ENCODE peak calls at places on chromosome 12, in four cellular contexts. L is Calu3, H is fibroblast of the aortic adventitia, T is fibroblast of lung. U is an unnamed sample.
A peak's percentile ranks its signal among the peaks of the same experiment; 100 is the strongest.

GRCh38 chr12:33734871-33735270 is 287.4 kb upstream of the ALG10 start:
- DNase-seq in L (no peak), H (no peak), T (no peak), U (no peak)

GRCh38 chr12:29309320-29309902 is 71.6 kb downstream of the ERGIC2 start:
- DNase-seq in L (no peak), H (peak; percentile 67), T (peak; percentile 28), U (no peak)

GRCh38 chr12:114316076-114316475 is 89.9 kb downstream of the TBX5 start:
- DNase-seq in L (no peak), H (peak; percentile 51), T (peak; percentile 90), U (no peak)

GRCh38 chr12:95994476-95994875 is 1.7 kb downstream of the HAL start:
- DNase-seq in L (no peak), H (no peak), T (peak; percentile 3), U (no peak)

GRCh38 chr12:11693068-11693467 is 43.6 kb downstream of the ETV6 start:
- DNase-seq in L (no peak), H (no peak), T (no peak), U (no peak)

GRCh38 chr12:94870511-94870910 is 133.0 kb downstream of the NDUFA12 start:
- DNase-seq in L (no peak), H (no peak), T (no peak), U (no peak)

GRCh38 chr12:75641031-75641780 is 129.8 kb upstream of the KRR1 start:
- DNase-seq in L (peak; percentile 83), H (peak; percentile 65), T (peak; percentile 99), U (no peak)

GRCh38 chr12:89874146-89874545 is 165.5 kb upstream of the ATP2B1 start:
- DNase-seq in L (no peak), H (peak; percentile 43), T (peak; percentile 64), U (no peak)

GRCh38 chr12:115763982-115764621 is 513.4 kb downstream of the MED13L start:
- DNase-seq in L (no peak), H (no peak), T (no peak), U (no peak)

GRCh38 chr12:111430418-111431353 is 25.0 kb downstream of the SH2B3 start:
- DNase-seq in L (no peak), H (no peak), T (no peak), U (no peak)

GRCh38 chr12:219891-220352 is 6.0 kb upstream of the SLC6A12 start:
- DNase-seq in L (peak; percentile 89), H (peak; percentile 10), T (peak; percentile 32), U (no peak)

GRCh38 chr12:76284816-76285750 is 63.1 kb downstream of the BBS10 start:
- DNase-seq in L (peak; percentile 14), H (peak; percentile 52), T (peak; percentile 60), U (no peak)

GRCh38 chr12:11576104-11576503 is 73.4 kb upstream of the ETV6 start:
- DNase-seq in L (peak; percentile 64), H (peak; percentile 30), T (peak; percentile 77), U (no peak)

GRCh38 chr12:92175961-92176360 is 30.3 kb upstream of the BTG1 start:
- DNase-seq in L (no peak), H (no peak), T (no peak), U (no peak)

GRCh38 chr12:6735448-6736191 is 11.8 kb downstream of the COPS7A start:
- DNase-seq in L (peak; percentile 58), H (peak; percentile 76), T (peak; percentile 58), U (no peak)

GRCh38 chr12:207804-208203 is 6.2 kb downstream of the SLC6A12 start:
- DNase-seq in L (no peak), H (no peak), T (no peak), U (peak; percentile 54)

GRCh38 chr12:123059501-123059900 is 79.0 kb downstream of the ARL6IP4 start:
- DNase-seq in L (no peak), H (no peak), T (no peak), U (peak; percentile 11)

GRCh38 chr12:47900480-47901129 is 4.2 kb downstream of the VDR start:
- DNase-seq in L (peak; percentile 67), H (no peak), T (peak; percentile 12), U (no peak)
- TF ChIP-seq CTCF in L (no peak), H (no peak), T (no peak), U (peak; percentile 27)

DNA sequence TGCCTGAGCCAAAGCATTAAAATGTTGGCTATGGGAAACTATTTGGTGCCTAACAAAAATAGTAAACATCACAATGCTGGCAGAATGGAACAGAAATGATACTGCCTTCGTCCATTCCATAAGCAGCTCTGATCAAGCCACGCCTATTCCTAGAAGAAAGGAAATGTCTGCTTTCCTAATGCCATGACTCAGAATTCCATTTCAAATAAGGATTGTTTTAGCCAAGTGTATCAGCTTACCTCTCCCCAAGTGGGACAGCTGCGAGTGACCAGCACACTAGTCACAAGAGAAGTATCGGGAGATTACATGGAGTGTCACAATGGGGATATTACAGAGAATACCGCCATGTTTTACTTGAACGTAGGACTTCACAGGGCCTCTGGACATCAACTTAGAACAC is 38.7 kb downstream of the GLT8D2 start:
- DNase-seq in L (peak; percentile 11), H (peak; percentile 89), T (peak; percentile 95), U (no peak)
- TF ChIP-seq CTCF in L (no peak), H (no peak), T (no peak), U (no peak)

GRCh38 chr12:46458500-46459106 is 86.0 kb upstream of the SLC38A2 start:
- DNase-seq in L (no peak), H (no peak), T (no peak), U (no peak)
- TF ChIP-seq CTCF in L (no peak), H (no peak), T (no peak), U (no peak)

GRCh38 chr12:54024581-54024980 is 3.7 kb upstream of the HOXC6 start:
- DNase-seq in L (no peak), H (no peak), T (no peak), U (no peak)
- TF ChIP-seq CTCF in L (no peak), H (no peak), T (no peak), U (no peak)

GRCh38 chr12:5188413-5188930 is 144.8 kb downstream of the KCNA5 start:
- DNase-seq in L (no peak), H (no peak), T (peak; percentile 41), U (no peak)
- TF ChIP-seq CTCF in L (no peak), H (no peak), T (no peak), U (no peak)

DNA sequence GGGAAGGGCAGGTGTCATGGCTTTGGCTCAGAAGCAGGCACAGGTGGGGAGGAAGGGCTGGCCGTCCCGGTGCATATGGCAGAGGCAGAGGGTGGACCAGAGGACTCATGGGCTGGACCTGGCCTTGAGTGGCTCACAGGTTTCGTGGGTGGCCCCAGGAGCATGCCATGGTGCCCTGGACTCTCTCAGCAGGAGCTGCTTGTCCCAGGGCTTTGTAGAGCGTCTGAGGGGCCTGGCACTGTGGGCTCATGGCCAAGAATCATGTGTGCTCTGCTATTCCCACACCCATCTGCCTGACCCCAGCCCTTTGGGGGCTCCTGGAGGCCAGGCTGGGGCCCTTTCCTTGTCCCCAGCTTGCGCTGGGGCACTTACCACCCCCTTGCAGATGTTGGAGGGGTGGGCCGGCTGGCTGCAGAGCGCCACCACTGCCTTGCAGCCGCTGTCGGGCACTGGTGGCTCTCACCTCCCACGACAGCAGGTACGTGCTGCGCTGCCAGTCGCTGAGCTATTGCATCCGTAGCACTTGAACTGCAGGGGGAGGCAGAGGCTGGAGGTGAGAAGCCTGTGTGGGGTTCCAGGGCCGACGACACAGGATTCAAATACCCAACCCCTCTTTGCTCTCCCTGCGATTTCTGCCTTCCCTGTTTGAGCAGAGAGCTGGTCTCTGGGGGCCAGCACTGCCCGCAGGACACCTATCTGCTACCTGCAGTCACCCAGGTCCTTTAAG is 187.4 kb upstream of the PRMT8 start:
- DNase-seq in L (no peak), H (no peak), T (peak; percentile 16), U (no peak)
- TF ChIP-seq CTCF in L (no peak), H (no peak), T (no peak), U (no peak)

DNA sequence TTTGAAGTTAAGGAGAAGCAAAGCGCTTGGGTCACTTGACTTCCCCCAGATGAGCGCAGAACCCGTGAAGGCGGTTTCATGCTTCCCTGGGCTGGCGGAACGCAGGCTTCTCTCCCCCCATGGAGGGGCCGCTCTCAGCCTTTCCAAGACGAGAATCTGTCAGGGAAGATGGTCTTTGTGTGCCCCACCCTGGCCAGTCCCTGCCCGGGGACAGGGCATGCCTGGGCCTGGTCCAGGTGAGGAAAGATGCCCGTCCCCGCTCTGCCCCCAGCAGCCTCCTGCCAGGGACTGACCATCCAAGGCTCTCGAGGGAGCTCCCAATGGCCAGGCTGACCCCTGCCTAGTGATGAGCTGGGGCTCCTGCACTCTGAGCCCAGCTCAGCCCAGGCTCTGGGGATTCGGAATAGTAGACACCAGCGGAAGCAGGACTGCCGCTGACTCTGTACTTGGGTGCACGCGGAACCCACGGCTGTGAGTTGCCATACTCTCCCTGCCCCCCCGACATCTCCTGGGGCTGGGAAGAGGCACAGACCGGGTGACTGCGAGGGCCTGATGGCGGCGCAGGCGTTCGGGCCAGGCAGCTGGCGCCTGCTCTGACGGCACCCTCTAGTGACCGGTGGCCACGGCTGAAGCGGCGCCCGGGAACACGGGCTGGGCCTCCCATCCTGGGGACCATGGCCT is 142.2 kb upstream of the FKBP4 start:
- DNase-seq in L (no peak), H (no peak), T (no peak), U (no peak)
- TF ChIP-seq CTCF in L (no peak), H (no peak), T (no peak), U (peak; percentile 12)

GRCh38 chr12:13198921-13199320 is 2.4 kb downstream of the EMP1 start:
- DNase-seq in L (no peak), H (peak; percentile 68), T (peak; percentile 61), U (no peak)

GRCh38 chr12:13197526-13198141 is 1.1 kb downstream of the EMP1 start:
- DNase-seq in L (no peak), H (peak; percentile 79), T (no peak), U (no peak)

GRCh38 chr12:13195848-13196301 is 651 bp upstream of the EMP1 start:
- DNase-seq in L (no peak), H (peak; percentile 75), T (peak; percentile 72), U (no peak)

GRCh38 chr12:13196302-13196921 is at the start of gene EMP1:
- DNase-seq in L (peak; percentile 88), H (peak; percentile 100), T (peak; percentile 100), U (no peak)

GRCh38 chr12:13198240-13198639 is 1.7 kb downstream of the EMP1 start:
- DNase-seq in L (no peak), H (no peak), T (no peak), U (no peak)
- TF ChIP-seq CTCF in L (no peak), H (no peak), T (no peak), U (no peak)

U was measured in chondrocyte.